ENCODE peak calls at places on chromosomes 3 and 15, in nine cellular contexts. One of them, this sample, is unnamed.

GRCh38 chr15:38905634-38906033 is 341.0 kb upstream of the RASGRP1 start:
- DNase-seq in NCI-H2081: no peak
- DNase-seq in EL: peak
- DNase-seq in stimulated activated CD4-positive, alpha-beta T cell treated with anti-CD3 and anti-CD28 coated beads, Interleukin-2, amount 100 ng/mL, for 4 hours: no peak
- DNase-seq in Peyer's patch: no peak
- DNase-seq in fibroblast of mammary gland: peak
- DNase-seq in mesendoderm: no peak
- DNase-seq in cardiac fibroblast: no peak
- DNase-seq in H9: no peak
- DNase-seq in this sample: no peak

GRCh38 chr3:42159706-42160472 is 68.7 kb downstream of the TRAK1 start:
- DNase-seq in NCI-H2081: peak
- DNase-seq in EL: peak
- DNase-seq in stimulated activated CD4-positive, alpha-beta T cell treated with anti-CD3 and anti-CD28 coated beads, Interleukin-2, amount 100 ng/mL, for 4 hours: no peak
- DNase-seq in Peyer's patch: peak
- DNase-seq in fibroblast of mammary gland: no peak
- DNase-seq in mesendoderm: peak
- DNase-seq in cardiac fibroblast: peak
- DNase-seq in H9: peak
- DNase-seq in this sample: peak

GRCh38 chr15:29945943-29946591 is 123.8 kb upstream of the TJP1 start:
- DNase-seq in NCI-H2081: no peak
- DNase-seq in EL: peak
- DNase-seq in stimulated activated CD4-positive, alpha-beta T cell treated with anti-CD3 and anti-CD28 coated beads, Interleukin-2, amount 100 ng/mL, for 4 hours: no peak
- DNase-seq in Peyer's patch: no peak
- DNase-seq in fibroblast of mammary gland: peak
- DNase-seq in mesendoderm: no peak
- DNase-seq in cardiac fibroblast: peak
- DNase-seq in H9: no peak
- DNase-seq in this sample: no peak

GRCh38 chr15:84684092-84684491 is 26.1 kb upstream of the NMB start:
- DNase-seq in NCI-H2081: no peak
- DNase-seq in EL: peak
- DNase-seq in stimulated activated CD4-positive, alpha-beta T cell treated with anti-CD3 and anti-CD28 coated beads, Interleukin-2, amount 100 ng/mL, for 4 hours: no peak
- DNase-seq in Peyer's patch: no peak
- DNase-seq in fibroblast of mammary gland: peak
- DNase-seq in mesendoderm: peak
- DNase-seq in cardiac fibroblast: peak
- DNase-seq in H9: no peak
- DNase-seq in this sample: no peak

GRCh38 chr15:66707310-66708160 is 5.5 kb downstream of the SMAD6 start:
- DNase-seq in NCI-H2081: peak
- DNase-seq in EL: peak
- DNase-seq in stimulated activated CD4-positive, alpha-beta T cell treated with anti-CD3 and anti-CD28 coated beads, Interleukin-2, amount 100 ng/mL, for 4 hours: no peak
- DNase-seq in Peyer's patch: no peak
- DNase-seq in fibroblast of mammary gland: peak
- DNase-seq in mesendoderm: peak
- DNase-seq in cardiac fibroblast: peak
- DNase-seq in H9: peak
- DNase-seq in this sample: peak

GRCh38 chr3:182909318-182910040 is 70.9 kb downstream of the DCUN1D1 start:
- DNase-seq in NCI-H2081: peak
- DNase-seq in EL: no peak
- DNase-seq in stimulated activated CD4-positive, alpha-beta T cell treated with anti-CD3 and anti-CD28 coated beads, Interleukin-2, amount 100 ng/mL, for 4 hours: no peak
- DNase-seq in Peyer's patch: no peak
- DNase-seq in fibroblast of mammary gland: peak
- DNase-seq in mesendoderm: peak
- DNase-seq in cardiac fibroblast: peak
- DNase-seq in H9: no peak
- DNase-seq in this sample: no peak

GRCh38 chr3:17745301-17745700 is 2.9 kb upstream of the TBC1D5 start:
- DNase-seq in NCI-H2081: no peak
- DNase-seq in EL: no peak
- DNase-seq in stimulated activated CD4-positive, alpha-beta T cell treated with anti-CD3 and anti-CD28 coated beads, Interleukin-2, amount 100 ng/mL, for 4 hours: no peak
- DNase-seq in Peyer's patch: no peak
- DNase-seq in fibroblast of mammary gland: no peak
- DNase-seq in mesendoderm: peak
- DNase-seq in cardiac fibroblast: no peak
- DNase-seq in H9: no peak
- DNase-seq in this sample: peak

GRCh38 chr15:101368086-101368780 is 73.2 kb upstream of the SNRPA1 start:
- DNase-seq in NCI-H2081: no peak
- DNase-seq in EL: no peak
- DNase-seq in stimulated activated CD4-positive, alpha-beta T cell treated with anti-CD3 and anti-CD28 coated beads, Interleukin-2, amount 100 ng/mL, for 4 hours: no peak
- DNase-seq in Peyer's patch: no peak
- DNase-seq in fibroblast of mammary gland: no peak
- DNase-seq in mesendoderm: no peak
- DNase-seq in cardiac fibroblast: no peak
- DNase-seq in H9: no peak
- DNase-seq in this sample: no peak

GRCh38 chr3:11651900-11652299 is 8.2 kb upstream of the VGLL4 start:
- DNase-seq in NCI-H2081: no peak
- DNase-seq in EL: peak
- DNase-seq in stimulated activated CD4-positive, alpha-beta T cell treated with anti-CD3 and anti-CD28 coated beads, Interleukin-2, amount 100 ng/mL, for 4 hours: no peak
- DNase-seq in Peyer's patch: no peak
- DNase-seq in fibroblast of mammary gland: peak
- DNase-seq in mesendoderm: no peak
- DNase-seq in cardiac fibroblast: peak
- DNase-seq in H9: no peak
- DNase-seq in this sample: no peak

GRCh38 chr15:89462198-89462912 is 34.0 kb downstream of the RHCG start:
- DNase-seq in NCI-H2081: no peak
- DNase-seq in EL: peak
- DNase-seq in stimulated activated CD4-positive, alpha-beta T cell treated with anti-CD3 and anti-CD28 coated beads, Interleukin-2, amount 100 ng/mL, for 4 hours: no peak
- DNase-seq in Peyer's patch: no peak
- DNase-seq in fibroblast of mammary gland: peak
- DNase-seq in mesendoderm: no peak
- DNase-seq in cardiac fibroblast: peak
- DNase-seq in H9: no peak
- DNase-seq in this sample: no peak

GRCh38 chr15:70379938-70380337 is 282.2 kb upstream of the TLE3 start:
- DNase-seq in NCI-H2081: no peak
- DNase-seq in EL: no peak
- DNase-seq in stimulated activated CD4-positive, alpha-beta T cell treated with anti-CD3 and anti-CD28 coated beads, Interleukin-2, amount 100 ng/mL, for 4 hours: no peak
- DNase-seq in Peyer's patch: no peak
- DNase-seq in fibroblast of mammary gland: no peak
- DNase-seq in mesendoderm: no peak
- DNase-seq in cardiac fibroblast: no peak
- DNase-seq in H9: no peak
- DNase-seq in this sample: peak

GRCh38 chr3:42846682-42847522 is 28.8 kb downstream of the CYP8B1 start:
- DNase-seq in NCI-H2081: no peak
- DNase-seq in EL: no peak
- DNase-seq in stimulated activated CD4-positive, alpha-beta T cell treated with anti-CD3 and anti-CD28 coated beads, Interleukin-2, amount 100 ng/mL, for 4 hours: no peak
- DNase-seq in Peyer's patch: peak
- DNase-seq in fibroblast of mammary gland: no peak
- DNase-seq in mesendoderm: no peak
- DNase-seq in cardiac fibroblast: no peak
- DNase-seq in H9: no peak
- DNase-seq in this sample: no peak

GRCh38 chr3:187286467-187287059 is 5.0 kb downstream of the MASP1 start:
- DNase-seq in NCI-H2081: no peak
- DNase-seq in EL: peak
- DNase-seq in stimulated activated CD4-positive, alpha-beta T cell treated with anti-CD3 and anti-CD28 coated beads, Interleukin-2, amount 100 ng/mL, for 4 hours: no peak
- DNase-seq in Peyer's patch: no peak
- DNase-seq in fibroblast of mammary gland: peak
- DNase-seq in mesendoderm: no peak
- DNase-seq in cardiac fibroblast: peak
- DNase-seq in H9: no peak
- DNase-seq in this sample: peak

GRCh38 chr3:39185959-39186691 is 6.3 kb downstream of the XIRP1 start:
- DNase-seq in NCI-H2081: no peak
- DNase-seq in EL: no peak
- DNase-seq in stimulated activated CD4-positive, alpha-beta T cell treated with anti-CD3 and anti-CD28 coated beads, Interleukin-2, amount 100 ng/mL, for 4 hours: no peak
- DNase-seq in Peyer's patch: no peak
- DNase-seq in fibroblast of mammary gland: no peak
- DNase-seq in mesendoderm: no peak
- DNase-seq in cardiac fibroblast: no peak
- DNase-seq in H9: no peak
- DNase-seq in this sample: no peak

GRCh38 chr3:176906046-176906905 is 291.0 kb downstream of the TBL1XR1 start:
- DNase-seq in NCI-H2081: peak
- DNase-seq in EL: peak
- DNase-seq in stimulated activated CD4-positive, alpha-beta T cell treated with anti-CD3 and anti-CD28 coated beads, Interleukin-2, amount 100 ng/mL, for 4 hours: no peak
- DNase-seq in Peyer's patch: no peak
- DNase-seq in fibroblast of mammary gland: peak
- DNase-seq in mesendoderm: no peak
- DNase-seq in cardiac fibroblast: peak
- DNase-seq in H9: no peak
- DNase-seq in this sample: no peak

GRCh38 chr15:89740137-89740536 is 10.9 kb downstream of the MESP1 start:
- DNase-seq in NCI-H2081: peak
- DNase-seq in EL: peak
- DNase-seq in stimulated activated CD4-positive, alpha-beta T cell treated with anti-CD3 and anti-CD28 coated beads, Interleukin-2, amount 100 ng/mL, for 4 hours: peak
- DNase-seq in Peyer's patch: peak
- DNase-seq in fibroblast of mammary gland: peak
- DNase-seq in mesendoderm: peak
- DNase-seq in cardiac fibroblast: peak
- DNase-seq in H9: peak
- DNase-seq in this sample: peak